ENCODE peak calls at places on chromosomes 13 and 19, in five cellular contexts. L is Calu3; V is activated CD8-positive, alpha-beta memory T cell treated with anti-CD3 and anti-CD28 coated beads for 1 hour; O is globus pallidus; Q is Daoy. E is an unnamed sample.

GRCh38 chr13:26503826-26504594 is 53.5 kb upstream of the WASF3 start:
- DNase-seq in L (no peak), V (no peak), O (no peak), Q (no peak), E (no peak)

GRCh38 chr19:37932985-37933953 is 26.3 kb downstream of the SIPA1L3 start:
- DNase-seq in L (peak), V (no peak), O (no peak), Q (peak), E (peak)

GRCh38 chr13:58318495-58319167 is 687.1 kb downstream of the PCDH17 start:
- DNase-seq in L (no peak), V (no peak), O (no peak), Q (no peak), E (no peak)

GRCh38 chr13:113860579-113861432 is 3.1 kb downstream of the GAS6 start:
- DNase-seq in L (no peak), V (no peak), O (no peak), Q (no peak), E (no peak)

GRCh38 chr13:71864981-71865857 is 1.8 kb downstream of the DACH1 start:
- DNase-seq in L (peak), V (no peak), O (no peak), Q (no peak), E (no peak)

GRCh38 chr19:19655641-19656343 is 7.7 kb downstream of the ATP13A1 start:
- DNase-seq in L (no peak), V (no peak), O (no peak), Q (no peak), E (no peak)

GRCh38 chr13:104534847-104535246 is 1468.6 kb upstream of the SLC10A2 start:
- DNase-seq in L (no peak), V (no peak), O (no peak), Q (no peak), E (no peak)

GRCh38 chr19:9054768-9055167 is 32.1 kb upstream of the OR1M1 start:
- DNase-seq in L (peak), V (no peak), O (no peak), Q (peak), E (no peak)

GRCh38 chr19:5975388-5975728 is 2.6 kb downstream of the RANBP3 start:
- DNase-seq in L (no peak), V (no peak), O (no peak), Q (no peak), E (no peak)

GRCh38 chr19:16372065-16372915 is 47.7 kb downstream of the KLF2 start:
- DNase-seq in L (no peak), V (no peak), O (no peak), Q (no peak), E (no peak)

GRCh38 chr13:89567025-89567424 is 1780.5 kb upstream of the MIR17HG start:
- DNase-seq in L (no peak), V (no peak), O (no peak), Q (no peak), E (no peak)

GRCh38 chr13:101258071-101258470 is 158.2 kb downstream of the NALCN start:
- DNase-seq in L (peak), V (no peak), O (no peak), Q (peak), E (peak)

GRCh38 chr19:29861575-29861974 is 49.8 kb downstream of the CCNE1 start:
- DNase-seq in L (no peak), V (no peak), O (no peak), Q (no peak), E (no peak)

GRCh38 chr19:31349160-31349881 is at the start of gene TSHZ3:
- DNase-seq in L (no peak), V (no peak), O (peak), Q (peak), E (peak)

GRCh38 chr13:30552567-30552966 is 65.2 kb upstream of the USPL1 start:
- DNase-seq in L (no peak), V (no peak), O (no peak), Q (no peak), E (no peak)

GRCh38 chr13:106262886-106263285 is 272.6 kb downstream of the EFNB2 start:
- DNase-seq in L (no peak), V (no peak), O (no peak), Q (no peak), E (no peak)

GRCh38 chr19:50036905-50037304 is 11.1 kb downstream of the ZNF473 start:
- DNase-seq in L (no peak), V (no peak), O (no peak), Q (no peak), E (no peak)

GRCh38 chr19:49149652-49150105 is 5.5 kb downstream of the HRC start:
- DNase-seq in L (peak), V (no peak), O (peak), Q (peak), E (peak)

GRCh38 chr19:38303517-38304351 is at the start of gene C19orf33:
- DNase-seq in L (peak), V (no peak), O (no peak), Q (peak), E (peak)

GRCh38 chr19:579842-580155 is 7.4 kb downstream of the BSG start:
- DNase-seq in L (no peak), V (no peak), O (no peak), Q (no peak), E (no peak)

GRCh38 chr13:40152145-40152544 is 496.7 kb downstream of the COG6 start:
- DNase-seq in L (peak), V (no peak), O (no peak), Q (peak), E (peak)

GRCh38 chr13:52158629-52159158 is 703 bp downstream of the NEK3 start:
- DNase-seq in L (peak), V (no peak), O (peak), Q (peak), E (no peak)

GRCh38 chr13:52048516-52048915 is 24.0 kb downstream of the UTP14C start:
- DNase-seq in L (no peak), V (no peak), O (no peak), Q (peak), E (no peak)

GRCh38 chr13:30881191-30881651 is 24.9 kb upstream of the MEDAG start:
- DNase-seq in L (no peak), V (no peak), O (no peak), Q (no peak), E (no peak)

GRCh38 chr19:36796714-36796999 is 24.1 kb upstream of the ZNF850 start:
- DNase-seq in L (no peak), V (no peak), O (no peak), Q (no peak), E (no peak)

GRCh38 chr19:48398329-48399235 is 5.1 kb downstream of the GRIN2D start:
- DNase-seq in L (peak), V (peak), O (no peak), Q (peak), E (no peak)

GRCh38 chr13:110137677-110138008 is 169.3 kb downstream of the COL4A1 start:
- DNase-seq in L (peak), V (no peak), O (no peak), Q (peak), E (no peak)

GRCh38 chr13:31227063-31227462 is 27.3 kb downstream of the B3GLCT start:
- DNase-seq in L (no peak), V (no peak), O (no peak), Q (no peak), E (no peak)

GRCh38 chr13:67299731-67300130 is 69.6 kb upstream of the PCDH9 start:
- DNase-seq in L (no peak), V (no peak), O (no peak), Q (no peak), E (no peak)

GRCh38 chr13:50125306-50125555 is 110.0 kb downstream of the KCNRG start:
- DNase-seq in L (no peak), V (no peak), O (no peak), Q (no peak), E (no peak)

GRCh38 chr19:51091126-51091525 is 8.4 kb upstream of the KLK14 start:
- DNase-seq in L (no peak), V (no peak), O (no peak), Q (no peak), E (no peak)

GRCh38 chr19:4972509-4973230 is 3.8 kb downstream of the KDM4B start:
- DNase-seq in L (peak), V (no peak), O (no peak), Q (peak), E (peak)

E was measured in Caki2.